ENCODE peak calls at places on chromosome 19, in eight cellular contexts. One of them, this sample, is unnamed.

GRCh38 chr19:10508707-10509106 is 5.6 kb upstream of the KEAP1 start:
- DNase-seq in upper lobe of right lung: no peak
- DNase-seq in A549: no peak
- DNase-seq in heart right ventricle: no peak
- DNase-seq in endodermal cell: no peak
- DNase-seq in tibial nerve: no peak
- DNase-seq in CD8-positive, alpha-beta T cell: no peak
- DNase-seq in colonic mucosa: no peak
- DNase-seq in this sample: no peak

GRCh38 chr19:42369433-42370067 is 20.5 kb downstream of the CNFN start:
- DNase-seq in upper lobe of right lung: no peak
- DNase-seq in A549: no peak
- DNase-seq in heart right ventricle: no peak
- DNase-seq in endodermal cell: peak; percentile 58
- DNase-seq in tibial nerve: no peak
- DNase-seq in CD8-positive, alpha-beta T cell: no peak
- DNase-seq in colonic mucosa: no peak
- DNase-seq in this sample: no peak

GRCh38 chr19:53357821-53358581 is 7.5 kb upstream of the ZNF525 start:
- DNase-seq in upper lobe of right lung: no peak
- DNase-seq in A549: no peak
- DNase-seq in heart right ventricle: no peak
- DNase-seq in endodermal cell: no peak
- DNase-seq in tibial nerve: no peak
- DNase-seq in CD8-positive, alpha-beta T cell: no peak
- DNase-seq in colonic mucosa: no peak
- DNase-seq in this sample: no peak

GRCh38 chr19:1266818-1267440 is 2.2 kb upstream of the CIRBP start:
- DNase-seq in upper lobe of right lung: peak; percentile 90
- DNase-seq in A549: peak; percentile 36
- DNase-seq in heart right ventricle: peak; percentile 72
- DNase-seq in endodermal cell: peak; percentile 93
- DNase-seq in tibial nerve: no peak
- DNase-seq in CD8-positive, alpha-beta T cell: peak; percentile 69
- DNase-seq in colonic mucosa: peak; percentile 86
- DNase-seq in this sample: no peak

GRCh38 chr19:46731584-46731983 is 14.3 kb upstream of the FKRP start:
- DNase-seq in upper lobe of right lung: peak; percentile 67
- DNase-seq in A549: no peak
- DNase-seq in heart right ventricle: no peak
- DNase-seq in endodermal cell: no peak
- DNase-seq in tibial nerve: no peak
- DNase-seq in CD8-positive, alpha-beta T cell: no peak
- DNase-seq in colonic mucosa: no peak
- DNase-seq in this sample: no peak

GRCh38 chr19:49339364-49340068 is 4.3 kb downstream of the CD37 start:
- DNase-seq in upper lobe of right lung: peak; percentile 92
- DNase-seq in A549: no peak
- DNase-seq in heart right ventricle: peak; percentile 91
- DNase-seq in endodermal cell: peak; percentile 96
- DNase-seq in tibial nerve: peak; percentile 77
- DNase-seq in CD8-positive, alpha-beta T cell: no peak
- DNase-seq in colonic mucosa: peak; percentile 86
- DNase-seq in this sample: no peak

GRCh38 chr19:30105316-30105715 is 163.3 kb downstream of the URI1 start:
- DNase-seq in upper lobe of right lung: no peak
- DNase-seq in A549: no peak
- DNase-seq in heart right ventricle: no peak
- DNase-seq in endodermal cell: no peak
- DNase-seq in tibial nerve: no peak
- DNase-seq in CD8-positive, alpha-beta T cell: no peak
- DNase-seq in colonic mucosa: no peak
- DNase-seq in this sample: no peak

GRCh38 chr19:7293795-7294570 is at the start of gene INSR:
- DNase-seq in upper lobe of right lung: peak; percentile 94
- DNase-seq in A549: peak; percentile 81
- DNase-seq in heart right ventricle: peak; percentile 90
- DNase-seq in endodermal cell: peak; percentile 95
- DNase-seq in tibial nerve: peak; percentile 80
- DNase-seq in CD8-positive, alpha-beta T cell: peak; percentile 20
- DNase-seq in colonic mucosa: peak; percentile 93
- DNase-seq in this sample: no peak

GRCh38 chr19:289651-290538 is 1.3 kb downstream of the PLPP2 start:
- DNase-seq in upper lobe of right lung: peak; percentile 72
- DNase-seq in A549: peak; percentile 83
- DNase-seq in heart right ventricle: no peak
- DNase-seq in endodermal cell: peak; percentile 94
- DNase-seq in tibial nerve: no peak
- DNase-seq in CD8-positive, alpha-beta T cell: peak; percentile 13
- DNase-seq in colonic mucosa: peak; percentile 74
- DNase-seq in this sample: peak; percentile 73

GRCh38 chr19:3026768-3027167 is 2.3 kb downstream of the TLE2 start:
- DNase-seq in upper lobe of right lung: no peak
- DNase-seq in A549: no peak
- DNase-seq in heart right ventricle: no peak
- DNase-seq in endodermal cell: no peak
- DNase-seq in tibial nerve: no peak
- DNase-seq in CD8-positive, alpha-beta T cell: no peak
- DNase-seq in colonic mucosa: no peak
- DNase-seq in this sample: no peak

GRCh38 chr19:376111-376470 is 31.5 kb upstream of the MIER2 start:
- DNase-seq in upper lobe of right lung: no peak
- DNase-seq in A549: no peak
- DNase-seq in heart right ventricle: no peak
- DNase-seq in endodermal cell: peak; percentile 31
- DNase-seq in tibial nerve: no peak
- DNase-seq in CD8-positive, alpha-beta T cell: no peak
- DNase-seq in colonic mucosa: no peak
- DNase-seq in this sample: no peak

GRCh38 chr19:36060430-36060829 is 5.7 kb downstream of the WDR62 start:
- DNase-seq in upper lobe of right lung: no peak
- DNase-seq in A549: peak; percentile 90
- DNase-seq in heart right ventricle: peak; percentile 16
- DNase-seq in endodermal cell: peak; percentile 79
- DNase-seq in tibial nerve: peak; percentile 53
- DNase-seq in CD8-positive, alpha-beta T cell: no peak
- DNase-seq in colonic mucosa: no peak
- DNase-seq in this sample: no peak

GRCh38 chr19:16702123-16702522 is 17.5 kb upstream of the NWD1 start:
- DNase-seq in upper lobe of right lung: no peak
- DNase-seq in A549: no peak
- DNase-seq in heart right ventricle: peak; percentile 68
- DNase-seq in endodermal cell: no peak
- DNase-seq in tibial nerve: peak; percentile 83
- DNase-seq in CD8-positive, alpha-beta T cell: no peak
- DNase-seq in colonic mucosa: no peak
- DNase-seq in this sample: no peak

GRCh38 chr19:38044267-38045111 is 137.5 kb downstream of the SIPA1L3 start:
- DNase-seq in upper lobe of right lung: no peak
- DNase-seq in A549: no peak
- DNase-seq in heart right ventricle: no peak
- DNase-seq in endodermal cell: peak; percentile 74
- DNase-seq in tibial nerve: no peak
- DNase-seq in CD8-positive, alpha-beta T cell: no peak
- DNase-seq in colonic mucosa: no peak
- DNase-seq in this sample: no peak

GRCh38 chr19:1277061-1277460 is 1.7 kb downstream of the FAM174C start:
- DNase-seq in upper lobe of right lung: no peak
- DNase-seq in A549: no peak
- DNase-seq in heart right ventricle: no peak
- DNase-seq in endodermal cell: no peak
- DNase-seq in tibial nerve: no peak
- DNase-seq in CD8-positive, alpha-beta T cell: no peak
- DNase-seq in colonic mucosa: no peak
- DNase-seq in this sample: no peak

GRCh38 chr19:17871032-17871877 is 490 bp upstream of the SLC5A5 start:
- DNase-seq in upper lobe of right lung: no peak
- DNase-seq in A549: no peak
- DNase-seq in heart right ventricle: no peak
- DNase-seq in endodermal cell: no peak
- DNase-seq in tibial nerve: no peak
- DNase-seq in CD8-positive, alpha-beta T cell: no peak
- DNase-seq in colonic mucosa: no peak
- DNase-seq in this sample: no peak

GRCh38 chr19:51025401-51025800 is 1.0 kb downstream of the KLK11 start:
- DNase-seq in upper lobe of right lung: no peak
- DNase-seq in A549: no peak
- DNase-seq in heart right ventricle: no peak
- DNase-seq in endodermal cell: no peak
- DNase-seq in tibial nerve: no peak
- DNase-seq in CD8-positive, alpha-beta T cell: no peak
- DNase-seq in colonic mucosa: no peak
- DNase-seq in this sample: no peak

GRCh38 chr19:30111051-30111450 is 169.0 kb downstream of the URI1 start:
- DNase-seq in upper lobe of right lung: no peak
- DNase-seq in A549: no peak
- DNase-seq in heart right ventricle: no peak
- DNase-seq in endodermal cell: no peak
- DNase-seq in tibial nerve: no peak
- DNase-seq in CD8-positive, alpha-beta T cell: no peak
- DNase-seq in colonic mucosa: no peak
- DNase-seq in this sample: no peak

GRCh38 chr19:7342143-7342542 is 6.6 kb upstream of the ARHGEF18 start:
- DNase-seq in upper lobe of right lung: peak; percentile 17
- DNase-seq in A549: no peak
- DNase-seq in heart right ventricle: no peak
- DNase-seq in endodermal cell: no peak
- DNase-seq in tibial nerve: no peak
- DNase-seq in CD8-positive, alpha-beta T cell: no peak
- DNase-seq in colonic mucosa: no peak
- DNase-seq in this sample: no peak

GRCh38 chr19:30519607-30520205 is 147.5 kb downstream of the ZNF536 start:
- DNase-seq in upper lobe of right lung: no peak
- DNase-seq in A549: no peak
- DNase-seq in heart right ventricle: no peak
- DNase-seq in endodermal cell: no peak
- DNase-seq in tibial nerve: no peak
- DNase-seq in CD8-positive, alpha-beta T cell: no peak
- DNase-seq in colonic mucosa: no peak
- DNase-seq in this sample: no peak

GRCh38 chr19:45140144-45140503 is 20.7 kb downstream of the NKPD1 start:
- DNase-seq in upper lobe of right lung: no peak
- DNase-seq in A549: no peak
- DNase-seq in heart right ventricle: no peak
- DNase-seq in endodermal cell: no peak
- DNase-seq in tibial nerve: no peak
- DNase-seq in CD8-positive, alpha-beta T cell: no peak
- DNase-seq in colonic mucosa: no peak
- DNase-seq in this sample: no peak
- H3K4me1 ChIP-seq in upper lobe of right lung: no peaks in the 10 kb centered on the region
- H3K4me1 ChIP-seq in A549: no peaks in the 10 kb centered on the region
- H3K4me1 ChIP-seq in heart right ventricle: peaks cover 20% of the 10 kb centered on the region
- H3K4me1 ChIP-seq in endodermal cell: no peaks in the 10 kb centered on the region
- H3K4me1 ChIP-seq in tibial nerve: peaks cover 7% of the 10 kb centered on the region
- H3K4me1 ChIP-seq in CD8-positive, alpha-beta T cell: no peaks in the 10 kb centered on the region
- H3K4me1 ChIP-seq in colonic mucosa: no peaks in the 10 kb centered on the region
- H3K4me1 ChIP-seq in this sample: no peaks in the 10 kb centered on the region

DNA sequence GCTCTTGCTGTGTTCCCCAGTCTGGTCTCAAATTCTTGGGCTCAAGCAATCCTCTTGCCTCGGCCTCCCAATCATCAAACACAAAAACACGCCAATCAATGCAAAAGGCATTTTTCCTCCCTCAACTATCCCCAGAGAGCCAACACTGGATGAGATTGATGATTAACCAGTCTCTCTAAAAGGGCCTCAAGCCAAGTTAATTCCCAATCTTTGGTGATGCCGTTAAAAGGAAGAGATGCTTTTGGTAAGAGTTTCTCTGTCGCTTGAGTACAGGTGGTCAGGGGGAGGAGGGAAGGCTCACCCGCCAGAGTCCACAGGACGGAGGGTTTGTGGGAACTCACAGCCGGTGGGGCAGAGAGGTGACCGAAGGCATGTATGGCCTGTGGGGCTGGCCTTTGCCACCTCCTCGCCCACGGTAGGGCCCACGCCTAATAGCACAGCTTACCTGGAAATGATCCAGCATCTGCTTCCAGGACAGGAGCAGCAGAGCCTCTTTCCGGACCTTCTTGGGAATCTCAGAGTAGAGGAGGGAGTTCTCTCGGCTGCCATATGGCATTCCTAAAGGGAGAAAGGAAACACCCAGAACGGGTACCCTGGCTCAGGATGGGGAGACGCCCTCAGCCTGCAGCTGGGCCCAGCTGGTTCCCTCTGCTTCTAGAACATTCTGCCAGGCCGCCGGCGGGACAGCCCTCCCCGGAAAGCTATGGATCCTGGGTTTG is 18.1 kb downstream of the DPP9 start:
- DNase-seq in upper lobe of right lung: no peak
- DNase-seq in A549: no peak
- DNase-seq in heart right ventricle: no peak
- DNase-seq in endodermal cell: no peak
- DNase-seq in tibial nerve: no peak
- DNase-seq in CD8-positive, alpha-beta T cell: no peak
- DNase-seq in colonic mucosa: peak; percentile 58
- DNase-seq in this sample: no peak
- H3K27ac ChIP-seq in upper lobe of right lung: peak overlapping the region; percentile 66
- H3K27ac ChIP-seq in A549: no peak overlapping the region
- H3K27ac ChIP-seq in heart right ventricle: peak overlapping the region; percentile 26
- H3K27ac ChIP-seq in endodermal cell: no peak overlapping the region
- H3K27ac ChIP-seq in tibial nerve: no peak overlapping the region
- H3K27ac ChIP-seq in CD8-positive, alpha-beta T cell: no peak overlapping the region
- H3K27ac ChIP-seq in colonic mucosa: peak overlapping the region; percentile 37
- H3K27ac ChIP-seq in this sample: no peak overlapping the region

GRCh38 chr19:40607311-40607871 is 6.2 kb downstream of the LTBP4 start:
- DNase-seq in upper lobe of right lung: no peak
- DNase-seq in A549: no peak
- DNase-seq in heart right ventricle: no peak
- DNase-seq in endodermal cell: peak; percentile 60
- DNase-seq in tibial nerve: no peak
- DNase-seq in CD8-positive, alpha-beta T cell: no peak
- DNase-seq in colonic mucosa: peak; percentile 89
- DNase-seq in this sample: no peak
- H3K4me1 ChIP-seq in upper lobe of right lung: peaks cover 52% of the 10 kb centered on the region
- H3K4me1 ChIP-seq in A549: peaks cover 54% of the 10 kb centered on the region
- H3K4me1 ChIP-seq in heart right ventricle: peaks cover 82% of the 10 kb centered on the region
- H3K4me1 ChIP-seq in endodermal cell: peaks cover 5% of the 10 kb centered on the region
- H3K4me1 ChIP-seq in tibial nerve: peaks cover 69% of the 10 kb centered on the region
- H3K4me1 ChIP-seq in CD8-positive, alpha-beta T cell: peaks cover 59% of the 10 kb centered on the region
- H3K4me1 ChIP-seq in colonic mucosa: peaks cover 48% of the 10 kb centered on the region
- H3K4me1 ChIP-seq in this sample: peaks cover 86% of the 10 kb centered on the region

DNA sequence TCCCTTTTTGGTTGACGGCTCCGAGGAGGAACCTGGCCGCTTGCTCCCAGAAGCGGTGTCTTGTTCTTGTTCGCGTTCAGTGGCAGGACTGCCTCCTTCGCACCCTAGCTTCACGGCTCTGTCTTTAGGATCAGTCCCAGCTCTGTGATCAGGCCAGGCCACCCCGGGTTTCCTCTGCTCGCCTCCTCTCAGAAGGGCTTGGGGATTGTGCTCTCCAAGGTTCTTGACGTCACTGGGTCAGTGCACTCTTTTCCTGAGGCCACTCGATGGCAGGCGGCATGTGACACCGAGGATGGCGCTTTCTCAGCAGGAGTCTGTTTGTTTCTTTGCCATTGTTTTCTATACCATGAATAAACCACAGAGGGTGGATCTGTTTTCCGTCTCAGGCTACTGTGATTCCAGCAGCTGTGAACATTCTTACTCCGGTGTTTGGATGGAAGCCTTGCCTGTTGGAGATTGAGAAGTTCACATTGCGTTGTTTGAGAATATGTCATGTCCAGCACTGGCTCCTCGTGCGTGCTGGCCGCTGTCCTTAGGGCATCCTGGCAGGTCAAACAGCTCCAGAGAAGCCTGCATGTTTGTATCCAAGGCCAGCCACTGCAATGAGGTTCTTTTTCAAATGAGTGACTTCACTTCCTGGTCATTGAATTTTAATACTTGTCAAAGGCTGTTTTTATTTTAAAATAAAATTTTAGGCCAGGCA is 44.5 kb downstream of the SLC7A9 start:
- DNase-seq in upper lobe of right lung: no peak
- DNase-seq in A549: no peak
- DNase-seq in heart right ventricle: no peak
- DNase-seq in endodermal cell: no peak
- DNase-seq in tibial nerve: no peak
- DNase-seq in CD8-positive, alpha-beta T cell: no peak
- DNase-seq in colonic mucosa: no peak
- DNase-seq in this sample: no peak
- H3K27ac ChIP-seq in upper lobe of right lung: no peak overlapping the region
- H3K27ac ChIP-seq in A549: no peak overlapping the region
- H3K27ac ChIP-seq in heart right ventricle: no peak overlapping the region
- H3K27ac ChIP-seq in endodermal cell: peak overlapping the region; percentile 93
- H3K27ac ChIP-seq in tibial nerve: no peak overlapping the region
- H3K27ac ChIP-seq in CD8-positive, alpha-beta T cell: no peak overlapping the region
- H3K27ac ChIP-seq in colonic mucosa: no peak overlapping the region
- H3K27ac ChIP-seq in this sample: no peak overlapping the region

This sample was measured in CD4-positive, alpha-beta memory T cell.